ENCODE peak calls at places on chromosome 15, in six cellular contexts. Y is neural crest cell, V is uterus, L is dorsolateral prefrontal cortex, G is GM23338, Z is left ventricle myocardium inferior. F is an unnamed sample.

GRCh38 chr15:25690673-25691543 is 172.2 kb downstream of the ATP10A start:
- DNase-seq in Y (no peak), V (peak; percentile 23), L (peak; percentile 33), G (no peak), Z (no peak), F (no peak)

GRCh38 chr15:73560501-73561117 is 72.6 kb downstream of the NPTN start:
- DNase-seq in Y (no peak), V (no peak), L (no peak), G (peak; percentile 77), Z (no peak), F (no peak)

GRCh38 chr15:85858586-85859375 is 64.1 kb upstream of the KLHL25 start:
- DNase-seq in Y (peak; percentile 84), V (peak; percentile 52), L (peak; percentile 75), G (peak; percentile 93), Z (peak; percentile 50), F (peak; percentile 73)

GRCh38 chr15:81301815-81302399 is 22.0 kb downstream of the STARD5 start:
- DNase-seq in Y (no peak), V (no peak), L (no peak), G (no peak), Z (no peak), F (no peak)

GRCh38 chr15:81710328-81710727 is 335.5 kb downstream of the MEX3B start:
- DNase-seq in Y (no peak), V (no peak), L (no peak), G (no peak), Z (no peak), F (no peak)

GRCh38 chr15:38254065-38254883 is 1.6 kb downstream of the SPRED1 start:
- DNase-seq in Y (no peak), V (no peak), L (peak; percentile 73), G (no peak), Z (no peak), F (no peak)

GRCh38 chr15:58870451-58870850 is 63.0 kb downstream of the SLTM start:
- DNase-seq in Y (no peak), V (no peak), L (no peak), G (no peak), Z (no peak), F (no peak)

GRCh38 chr15:70091649-70092461 is 5.9 kb downstream of the TLE3 start:
- DNase-seq in Y (no peak), V (no peak), L (no peak), G (no peak), Z (no peak), F (peak; percentile 29)

GRCh38 chr15:38872732-38873131 is 308.1 kb upstream of the RASGRP1 start:
- DNase-seq in Y (no peak), V (no peak), L (no peak), G (peak; percentile 44), Z (no peak), F (no peak)

GRCh38 chr15:69749797-69750196 is 297.2 kb downstream of the RPLP1 start:
- DNase-seq in Y (no peak), V (no peak), L (no peak), G (no peak), Z (no peak), F (no peak)

GRCh38 chr15:22846073-22846472 is 7.6 kb downstream of the NIPA2 start:
- DNase-seq in Y (no peak), V (no peak), L (no peak), G (no peak), Z (no peak), F (no peak)

GRCh38 chr15:52678036-52678467 is 1.1 kb downstream of the ATOSA start:
- DNase-seq in Y (peak; percentile 6), V (peak; percentile 48), L (peak; percentile 61), G (peak; percentile 60), Z (peak; percentile 57), F (peak; percentile 68)

GRCh38 chr15:27805261-27806220 is 293.6 kb downstream of the OCA2 start:
- DNase-seq in Y (no peak), V (no peak), L (no peak), G (no peak), Z (no peak), F (no peak)

GRCh38 chr15:32919749-32920414 is 202.1 kb downstream of the GREM1 start:
- DNase-seq in Y (no peak), V (no peak), L (no peak), G (no peak), Z (no peak), F (no peak)

GRCh38 chr15:91473894-91474293 is 373.8 kb downstream of the SV2B start:
- DNase-seq in Y (no peak), V (no peak), L (no peak), G (no peak), Z (no peak), F (no peak)

GRCh38 chr15:55993804-55994539 is 560 bp upstream of the NEDD4 start:
- DNase-seq in Y (no peak), V (no peak), L (no peak), G (peak; percentile 70), Z (no peak), F (no peak)

GRCh38 chr15:31399544-31400171 is 73.0 kb downstream of the KLF13 start:
- DNase-seq in Y (no peak), V (no peak), L (no peak), G (no peak), Z (peak; percentile 14), F (no peak)

GRCh38 chr15:69891070-69891491 is 206.6 kb downstream of the TLE3 start:
- DNase-seq in Y (peak; percentile 49), V (no peak), L (peak; percentile 21), G (no peak), Z (no peak), F (no peak)

GRCh38 chr15:34724486-34724885 is 30.3 kb downstream of the GJD2 start:
- DNase-seq in Y (no peak), V (no peak), L (no peak), G (no peak), Z (no peak), F (no peak)

GRCh38 chr15:100997442-100997841 is 78.3 kb downstream of the LRRK1 start:
- DNase-seq in Y (no peak), V (no peak), L (no peak), G (no peak), Z (no peak), F (no peak)

GRCh38 chr15:40279437-40280141 is 3.3 kb downstream of the ANKRD63 start:
- DNase-seq in Y (peak; percentile 89), V (peak; percentile 74), L (peak; percentile 69), G (peak; percentile 87), Z (peak; percentile 74), F (peak; percentile 78)

GRCh38 chr15:23690015-23690414 is 2.9 kb upstream of the NDN start:
- DNase-seq in Y (no peak), V (peak; percentile 36), L (no peak), G (no peak), Z (no peak), F (no peak)

GRCh38 chr15:47998523-47999113 is 122.2 kb upstream of the SLC24A5 start:
- DNase-seq in Y (no peak), V (no peak), L (no peak), G (no peak), Z (no peak), F (no peak)

GRCh38 chr15:78807359-78807758 is 3.9 kb downstream of the ADAMTS7 start:
- DNase-seq in Y (no peak), V (no peak), L (no peak), G (no peak), Z (no peak), F (no peak)

GRCh38 chr15:78811124-78811824 is at the start of gene ADAMTS7:
- DNase-seq in Y (peak; percentile 89), V (peak; percentile 76), L (peak; percentile 28), G (peak; percentile 91), Z (peak; percentile 82), F (peak; percentile 62)

GRCh38 chr15:78810377-78811123 is 714 bp downstream of the ADAMTS7 start:
- DNase-seq in Y (peak; percentile 51), V (peak; percentile 69), L (no peak), G (peak; percentile 63), Z (peak; percentile 72), F (no peak)

GRCh38 chr15:78810003-78810376 is 1.3 kb downstream of the ADAMTS7 start:
- DNase-seq in Y (no peak), V (no peak), L (no peak), G (no peak), Z (no peak), F (no peak)

GRCh38 chr15:78808550-78808949 is 2.7 kb downstream of the ADAMTS7 start:
- DNase-seq in Y (no peak), V (no peak), L (no peak), G (peak; percentile 79), Z (peak; percentile 58), F (no peak)
- TF ChIP-seq CTCF in Y (peak; percentile 64), V (no peak), L (no peak), G (peak; percentile 71), Z (peak; percentile 74), F (peak; percentile 43)

GRCh38 chr15:63752075-63752684 is 81.6 kb downstream of the HERC1 start:
- DNase-seq in Y (peak; percentile 28), V (no peak), L (peak; percentile 23), G (peak; percentile 71), Z (no peak), F (no peak)
- TF ChIP-seq CTCF in Y (peak; percentile 87), V (peak; percentile 78), L (peak; percentile 82), G (peak; percentile 80), Z (peak; percentile 82), F (peak; percentile 70)

GRCh38 chr15:78077053-78077859 is at the start of gene TBC1D2B:
- DNase-seq in Y (peak; percentile 56), V (peak; percentile 69), L (no peak), G (peak; percentile 81), Z (peak; percentile 72), F (peak; percentile 84)
- TF ChIP-seq CTCF in Y (no peak), V (peak; percentile 33), L (no peak), G (peak; percentile 9), Z (peak; percentile 6), F (peak; percentile 7)

GRCh38 chr15:74692327-74692726 is 3.5 kb downstream of the EDC3 start:
- DNase-seq in Y (no peak), V (no peak), L (no peak), G (no peak), Z (no peak), F (no peak)

GRCh38 chr15:74696808-74697207 is 984 bp upstream of the EDC3 start:
- DNase-seq in Y (no peak), V (no peak), L (no peak), G (no peak), Z (no peak), F (no peak)

GRCh38 chr15:74696398-74696729 is 540 bp upstream of the EDC3 start:
- DNase-seq in Y (no peak), V (no peak), L (no peak), G (no peak), Z (no peak), F (no peak)

GRCh38 chr15:74695597-74696397 is at the start of gene EDC3:
- DNase-seq in Y (peak; percentile 74), V (peak; percentile 81), L (peak; percentile 92), G (peak; percentile 97), Z (peak; percentile 89), F (peak; percentile 88)
- TF ChIP-seq CTCF in Y (no peak), V (no peak), L (no peak), G (no peak), Z (no peak), F (no peak)

GRCh38 chr15:50234764-50235163 is 30.8 kb downstream of the HDC start:
- DNase-seq in Y (no peak), V (no peak), L (no peak), G (no peak), Z (no peak), F (no peak)
- TF ChIP-seq CTCF in Y (no peak), V (no peak), L (no peak), G (no peak), Z (no peak), F (no peak)